ENCODE peak calls at places on chromosomes 16 and 17, in six cellular contexts. One of them, this sample, is unnamed. For H3K4me1, the result is how much of the 10 kb centered on the place peaks cover.

GRCh38 chr17:72383053-72383847 is 262.4 kb downstream of the SOX9 start:
- DNase-seq in DND-41: no peak
- DNase-seq in CD8-positive, alpha-beta memory T cell: no peak
- DNase-seq in heart left ventricle: peak
- DNase-seq in body of pancreas: no peak
- DNase-seq in IMR-90: no peak
- DNase-seq in this sample: no peak

GRCh38 chr17:58756246-58757161 is 850 bp downstream of the PPM1E start:
- DNase-seq in DND-41: no peak
- DNase-seq in CD8-positive, alpha-beta memory T cell: no peak
- DNase-seq in heart left ventricle: no peak
- DNase-seq in body of pancreas: peak
- DNase-seq in IMR-90: no peak
- DNase-seq in this sample: no peak

GRCh38 chr17:31653710-31654109 is 205.3 kb downstream of the COPRS start:
- DNase-seq in DND-41: no peak
- DNase-seq in CD8-positive, alpha-beta memory T cell: no peak
- DNase-seq in heart left ventricle: no peak
- DNase-seq in body of pancreas: no peak
- DNase-seq in IMR-90: no peak
- DNase-seq in this sample: no peak

GRCh38 chr17:39697961-39698360 is 1.9 kb upstream of the ERBB2 start:
- DNase-seq in DND-41: no peak
- DNase-seq in CD8-positive, alpha-beta memory T cell: no peak
- DNase-seq in heart left ventricle: no peak
- DNase-seq in body of pancreas: no peak
- DNase-seq in IMR-90: no peak
- DNase-seq in this sample: no peak

GRCh38 chr17:49433000-49433694 is 18.5 kb upstream of the PHB1 start:
- DNase-seq in DND-41: no peak
- DNase-seq in CD8-positive, alpha-beta memory T cell: no peak
- DNase-seq in heart left ventricle: no peak
- DNase-seq in body of pancreas: no peak
- DNase-seq in IMR-90: no peak
- DNase-seq in this sample: no peak

GRCh38 chr17:21358185-21358584 is 18.0 kb upstream of the KCNJ12 start:
- DNase-seq in DND-41: no peak
- DNase-seq in CD8-positive, alpha-beta memory T cell: no peak
- DNase-seq in heart left ventricle: no peak
- DNase-seq in body of pancreas: no peak
- DNase-seq in IMR-90: no peak
- DNase-seq in this sample: no peak

GRCh38 chr16:14202697-14203096 is 131.6 kb downstream of the MRTFB start:
- DNase-seq in DND-41: no peak
- DNase-seq in CD8-positive, alpha-beta memory T cell: no peak
- DNase-seq in heart left ventricle: no peak
- DNase-seq in body of pancreas: no peak
- DNase-seq in IMR-90: no peak
- DNase-seq in this sample: no peak

GRCh38 chr16:54027126-54027922 is 259.3 kb downstream of the IRX3 start:
- DNase-seq in DND-41: no peak
- DNase-seq in CD8-positive, alpha-beta memory T cell: no peak
- DNase-seq in heart left ventricle: no peak
- DNase-seq in body of pancreas: no peak
- DNase-seq in IMR-90: peak
- DNase-seq in this sample: no peak

GRCh38 chr17:67180275-67180674 is 64.7 kb downstream of the HELZ start:
- DNase-seq in DND-41: no peak
- DNase-seq in CD8-positive, alpha-beta memory T cell: no peak
- DNase-seq in heart left ventricle: no peak
- DNase-seq in body of pancreas: no peak
- DNase-seq in IMR-90: no peak
- DNase-seq in this sample: no peak

GRCh38 chr17:58310511-58311428 is 17.8 kb downstream of the TSPOAP1 start:
- DNase-seq in DND-41: no peak
- DNase-seq in CD8-positive, alpha-beta memory T cell: no peak
- DNase-seq in heart left ventricle: no peak
- DNase-seq in body of pancreas: no peak
- DNase-seq in IMR-90: no peak
- DNase-seq in this sample: no peak

GRCh38 chr16:48538746-48539484 is 71.1 kb downstream of the N4BP1 start:
- DNase-seq in DND-41: no peak
- DNase-seq in CD8-positive, alpha-beta memory T cell: no peak
- DNase-seq in heart left ventricle: no peak
- DNase-seq in body of pancreas: no peak
- DNase-seq in IMR-90: no peak
- DNase-seq in this sample: no peak

GRCh38 chr16:68257251-68257905 is 6.9 kb upstream of the SLC7A6 start:
- DNase-seq in DND-41: peak
- DNase-seq in CD8-positive, alpha-beta memory T cell: no peak
- DNase-seq in heart left ventricle: no peak
- DNase-seq in body of pancreas: no peak
- DNase-seq in IMR-90: peak
- DNase-seq in this sample: no peak

GRCh38 chr16:81697886-81698635 is 81.0 kb upstream of the PLCG2 start:
- DNase-seq in DND-41: no peak
- DNase-seq in CD8-positive, alpha-beta memory T cell: no peak
- DNase-seq in heart left ventricle: peak
- DNase-seq in body of pancreas: peak
- DNase-seq in IMR-90: no peak
- DNase-seq in this sample: no peak

DNA sequence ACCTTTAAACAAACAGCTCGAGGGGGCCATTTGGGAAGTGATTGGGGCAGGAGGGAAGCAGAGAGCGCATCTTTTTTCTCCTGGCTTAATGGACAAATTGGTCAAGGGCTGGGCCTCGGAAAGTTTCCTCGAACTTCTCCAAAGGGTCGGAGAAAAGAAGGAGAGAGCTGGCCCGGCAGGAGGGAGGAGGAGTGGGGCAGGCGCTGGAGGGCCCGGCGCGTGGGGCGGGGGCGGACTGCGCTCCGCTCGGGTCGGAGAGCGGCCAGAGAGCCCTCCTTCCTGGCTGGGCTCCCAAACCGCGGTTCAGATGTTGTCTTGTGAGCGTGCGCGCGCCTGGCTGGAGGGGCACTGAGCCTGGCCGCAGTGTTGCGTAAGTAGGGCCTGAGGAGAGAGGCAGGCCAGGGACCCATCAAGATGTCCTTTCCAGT is 1.2 kb downstream of the MMP2 start:
- DNase-seq in DND-41: no peak
- DNase-seq in CD8-positive, alpha-beta memory T cell: no peak
- DNase-seq in heart left ventricle: peak
- DNase-seq in body of pancreas: peak
- DNase-seq in IMR-90: peak
- DNase-seq in this sample: no peak
- H3K27ac ChIP-seq in DND-41: no peak
- H3K27ac ChIP-seq in CD8-positive, alpha-beta memory T cell: no peak
- H3K27ac ChIP-seq in heart left ventricle: peak
- H3K27ac ChIP-seq in body of pancreas: no peak
- H3K27ac ChIP-seq in IMR-90: peak
- H3K27ac ChIP-seq in this sample: no peak

GRCh38 chr16:24988137-24988535 is 27.0 kb downstream of the ARHGAP17 start:
- DNase-seq in DND-41: no peak
- DNase-seq in CD8-positive, alpha-beta memory T cell: no peak
- DNase-seq in heart left ventricle: no peak
- DNase-seq in body of pancreas: no peak
- DNase-seq in IMR-90: peak
- DNase-seq in this sample: no peak

GRCh38 chr16:24984101-24984500 is 31.1 kb downstream of the ARHGAP17 start:
- DNase-seq in DND-41: no peak
- DNase-seq in CD8-positive, alpha-beta memory T cell: no peak
- DNase-seq in heart left ventricle: no peak
- DNase-seq in body of pancreas: no peak
- DNase-seq in IMR-90: no peak
- DNase-seq in this sample: no peak

GRCh38 chr16:24984903-24985675 is 30.1 kb downstream of the ARHGAP17 start:
- DNase-seq in DND-41: no peak
- DNase-seq in CD8-positive, alpha-beta memory T cell: no peak
- DNase-seq in heart left ventricle: no peak
- DNase-seq in body of pancreas: no peak
- DNase-seq in IMR-90: no peak
- DNase-seq in this sample: no peak

GRCh38 chr16:24988593-24989338 is 26.4 kb downstream of the ARHGAP17 start:
- DNase-seq in DND-41: no peak
- DNase-seq in CD8-positive, alpha-beta memory T cell: no peak
- DNase-seq in heart left ventricle: no peak
- DNase-seq in body of pancreas: peak
- DNase-seq in IMR-90: peak
- DNase-seq in this sample: no peak

DNA sequence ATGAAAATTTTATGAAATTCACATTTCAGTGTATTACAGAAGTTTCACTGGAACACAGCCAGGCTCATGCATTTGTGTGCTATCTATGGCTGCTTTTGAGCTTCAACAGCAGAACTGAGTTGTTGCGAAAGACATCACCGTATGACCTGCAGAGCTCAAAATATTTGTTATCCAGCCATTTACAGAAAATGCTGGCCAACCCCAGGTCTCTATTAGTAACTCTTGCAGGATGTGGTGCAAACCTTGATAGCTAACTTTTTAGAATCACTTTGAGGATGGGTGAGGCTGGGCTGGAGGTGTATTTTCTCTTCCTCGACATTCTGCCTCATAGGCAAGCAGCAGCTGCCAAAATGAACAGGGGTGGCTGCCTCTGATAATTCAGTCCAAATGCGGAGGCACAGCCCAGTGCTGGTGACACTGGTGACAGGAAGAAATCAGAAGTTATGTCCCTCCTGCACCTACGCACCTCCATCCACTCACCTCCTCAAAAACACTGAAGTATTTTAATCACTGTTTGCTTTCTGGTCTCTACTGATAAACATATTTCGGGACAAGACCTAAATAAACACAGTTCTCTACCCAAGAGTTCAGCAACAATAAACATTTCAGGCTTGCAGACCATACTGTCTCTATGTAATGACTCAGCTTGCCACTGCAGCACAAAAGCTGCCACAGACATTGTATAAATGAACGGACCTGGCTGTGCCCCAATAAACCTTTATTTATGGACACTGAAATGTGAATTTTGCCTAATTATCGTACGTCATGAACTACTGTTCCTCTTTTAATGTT is 28.5 kb downstream of the ARHGAP17 start:
- DNase-seq in DND-41: no peak
- DNase-seq in CD8-positive, alpha-beta memory T cell: no peak
- DNase-seq in heart left ventricle: peak
- DNase-seq in body of pancreas: peak
- DNase-seq in IMR-90: peak
- DNase-seq in this sample: no peak
- H3K4me1 ChIP-seq in DND-41: under half
- H3K4me1 ChIP-seq in CD8-positive, alpha-beta memory T cell: under half
- H3K4me1 ChIP-seq in heart left ventricle: half or more
- H3K4me1 ChIP-seq in body of pancreas: half or more
- H3K4me1 ChIP-seq in IMR-90: under half
- H3K4me1 ChIP-seq in this sample: under half

GRCh38 chr17:48162305-48162934 is 54.9 kb downstream of the SNX11 start:
- DNase-seq in DND-41: no peak
- DNase-seq in CD8-positive, alpha-beta memory T cell: no peak
- DNase-seq in heart left ventricle: no peak
- DNase-seq in body of pancreas: peak
- DNase-seq in IMR-90: no peak
- DNase-seq in this sample: no peak
- H3K4me3 ChIP-seq in DND-41: no peak
- H3K4me3 ChIP-seq in CD8-positive, alpha-beta memory T cell: no peak
- H3K4me3 ChIP-seq in heart left ventricle: no peak
- H3K4me3 ChIP-seq in body of pancreas: no peak
- H3K4me3 ChIP-seq in IMR-90: no peak
- H3K4me3 ChIP-seq in this sample: no peak

GRCh38 chr16:66444049-66444481 is 17.0 kb downstream of the BEAN1 start:
- DNase-seq in DND-41: no peak
- DNase-seq in CD8-positive, alpha-beta memory T cell: no peak
- DNase-seq in heart left ventricle: no peak
- DNase-seq in body of pancreas: no peak
- DNase-seq in IMR-90: no peak
- DNase-seq in this sample: no peak

GRCh38 chr16:66443269-66443652 is 16.2 kb downstream of the BEAN1 start:
- DNase-seq in DND-41: no peak
- DNase-seq in CD8-positive, alpha-beta memory T cell: no peak
- DNase-seq in heart left ventricle: no peak
- DNase-seq in body of pancreas: no peak
- DNase-seq in IMR-90: no peak
- DNase-seq in this sample: no peak

GRCh38 chr16:66440970-66441369 is 13.9 kb downstream of the BEAN1 start:
- DNase-seq in DND-41: no peak
- DNase-seq in CD8-positive, alpha-beta memory T cell: no peak
- DNase-seq in heart left ventricle: no peak
- DNase-seq in body of pancreas: no peak
- DNase-seq in IMR-90: no peak
- DNase-seq in this sample: no peak

GRCh38 chr16:66441586-66442375 is 14.7 kb downstream of the BEAN1 start:
- DNase-seq in DND-41: no peak
- DNase-seq in CD8-positive, alpha-beta memory T cell: no peak
- DNase-seq in heart left ventricle: no peak
- DNase-seq in body of pancreas: no peak
- DNase-seq in IMR-90: peak
- DNase-seq in this sample: no peak

GRCh38 chr16:66442502-66443268 is 15.6 kb downstream of the BEAN1 start:
- DNase-seq in DND-41: no peak
- DNase-seq in CD8-positive, alpha-beta memory T cell: no peak
- DNase-seq in heart left ventricle: no peak
- DNase-seq in body of pancreas: no peak
- DNase-seq in IMR-90: no peak
- DNase-seq in this sample: no peak
- H3K27ac ChIP-seq in DND-41: no peak
- H3K27ac ChIP-seq in CD8-positive, alpha-beta memory T cell: no peak
- H3K27ac ChIP-seq in heart left ventricle: no peak
- H3K27ac ChIP-seq in body of pancreas: no peak
- H3K27ac ChIP-seq in IMR-90: no peak
- H3K27ac ChIP-seq in this sample: no peak

This sample was measured in effector memory CD4-positive, alpha-beta T cell.